ENCODE peak calls at places on chromosomes 13 and 19, in nine cellular contexts. A is IMR-90, S is tibial nerve, Q is A549, V is endothelial cell of umbilical vein, I is right lobe of liver, G is suprapubic skin, Y is uterus, H is transverse colon. E is an unnamed sample.

GRCh38 chr19:4704317-4704673 is 19.3 kb downstream of the DPP9 start:
- DNase-seq in A (no peak), S (no peak), Q (no peak), V (no peak), I (no peak), G (no peak), Y (no peak), H (no peak), E (peak)

GRCh38 chr13:27374650-27375049 is 49.8 kb upstream of the GTF3A start:
- DNase-seq in A (peak), S (peak), Q (peak), V (peak), I (peak), G (no peak), Y (peak), H (peak), E (peak)

GRCh38 chr19:3618144-3618810 is 8.3 kb downstream of the CACTIN start:
- DNase-seq in A (peak), S (peak), Q (no peak), V (peak), I (peak), G (no peak), Y (peak), H (peak), E (peak)

GRCh38 chr19:17889609-17890214 is 18.0 kb downstream of the SLC5A5 start:
- DNase-seq in A (peak), S (no peak), Q (peak), V (peak), I (no peak), G (no peak), Y (no peak), H (no peak), E (no peak)

GRCh38 chr13:45086484-45086883 is 33.8 kb upstream of the GTF2F2 start:
- DNase-seq in A (peak), S (no peak), Q (no peak), V (no peak), I (no peak), G (no peak), Y (no peak), H (no peak), E (no peak)

GRCh38 chr19:57949296-57949695 is 1.8 kb upstream of the ZNF256 start:
- DNase-seq in A (no peak), S (no peak), Q (no peak), V (no peak), I (no peak), G (no peak), Y (no peak), H (no peak), E (peak)

GRCh38 chr19:17873661-17874422 is 2.1 kb downstream of the SLC5A5 start:
- DNase-seq in A (no peak), S (no peak), Q (peak), V (no peak), I (no peak), G (no peak), Y (no peak), H (peak), E (peak)

GRCh38 chr19:39413269-39413902 is 917 bp downstream of the PLEKHG2 start:
- DNase-seq in A (peak), S (no peak), Q (peak), V (peak), I (peak), G (peak), Y (peak), H (peak), E (peak)

GRCh38 chr13:113034451-113035208 is 65.6 kb downstream of the MCF2L start:
- DNase-seq in A (peak), S (peak), Q (peak), V (peak), I (no peak), G (no peak), Y (no peak), H (peak), E (no peak)

GRCh38 chr13:49418206-49418605 is 25.7 kb downstream of the CAB39L start:
- DNase-seq in A (no peak), S (no peak), Q (no peak), V (no peak), I (no peak), G (no peak), Y (no peak), H (no peak), E (no peak)

GRCh38 chr13:101977475-101977874 is 424.4 kb downstream of the FGF14 start:
- DNase-seq in A (no peak), S (no peak), Q (no peak), V (no peak), I (no peak), G (no peak), Y (no peak), H (no peak), E (no peak)

GRCh38 chr13:44017756-44018309 is 138.1 kb downstream of the LACC1 start:
- DNase-seq in A (no peak), S (no peak), Q (no peak), V (no peak), I (no peak), G (no peak), Y (no peak), H (no peak), E (no peak)

GRCh38 chr19:5083547-5083965 is 114.6 kb downstream of the KDM4B start:
- DNase-seq in A (no peak), S (peak), Q (no peak), V (no peak), I (no peak), G (no peak), Y (no peak), H (no peak), E (peak)

GRCh38 chr19:18107235-18108083 is 9.9 kb downstream of the MAST3 start:
- DNase-seq in A (no peak), S (no peak), Q (no peak), V (no peak), I (no peak), G (no peak), Y (no peak), H (no peak), E (no peak)

GRCh38 chr19:48760514-48761221 is 5.3 kb downstream of the FGF21 start:
- DNase-seq in A (no peak), S (no peak), Q (no peak), V (peak), I (no peak), G (no peak), Y (no peak), H (no peak), E (no peak)

GRCh38 chr13:80276371-80277289 is 64.3 kb downstream of the SPRY2 start:
- DNase-seq in A (peak), S (peak), Q (no peak), V (peak), I (no peak), G (no peak), Y (no peak), H (no peak), E (peak)

GRCh38 chr19:14835011-14835410 is at the start of the genes OR7A5 and OR7C1:
- DNase-seq in A (no peak), S (no peak), Q (no peak), V (no peak), I (no peak), G (no peak), Y (no peak), H (no peak), E (no peak)

GRCh38 chr13:101449971-101450748 is 2.3 kb upstream of the ITGBL1 start:
- DNase-seq in A (peak), S (no peak), Q (peak), V (peak), I (no peak), G (no peak), Y (no peak), H (no peak), E (no peak)

GRCh38 chr13:97233499-97233898 is 11.4 kb downstream of the MBNL2 start:
- DNase-seq in A (no peak), S (no peak), Q (no peak), V (no peak), I (no peak), G (no peak), Y (no peak), H (no peak), E (no peak)

GRCh38 chr19:52086481-52086880 is 9.1 kb downstream of the ZNF841 start:
- DNase-seq in A (peak), S (no peak), Q (no peak), V (no peak), I (no peak), G (no peak), Y (no peak), H (no peak), E (no peak)

GRCh38 chr19:56806639-56807038 is 33.9 kb downstream of the PEG3 start:
- DNase-seq in A (no peak), S (no peak), Q (no peak), V (no peak), I (no peak), G (no peak), Y (no peak), H (no peak), E (no peak)

GRCh38 chr19:28980236-28980868 is 232.6 kb downstream of the UQCRFS1 start:
- DNase-seq in A (peak), S (no peak), Q (no peak), V (no peak), I (no peak), G (no peak), Y (no peak), H (no peak), E (no peak)

GRCh38 chr19:28303502-28303901 is 909.4 kb downstream of the UQCRFS1 start:
- DNase-seq in A (no peak), S (no peak), Q (no peak), V (no peak), I (no peak), G (no peak), Y (no peak), H (no peak), E (no peak)

GRCh38 chr13:47904239-47904638 is 96.8 kb downstream of the SUCLA2 start:
- DNase-seq in A (no peak), S (no peak), Q (no peak), V (no peak), I (no peak), G (no peak), Y (peak), H (no peak), E (no peak)

GRCh38 chr13:47898080-47898479 is 103.0 kb downstream of the SUCLA2 start:
- DNase-seq in A (no peak), S (no peak), Q (no peak), V (no peak), I (no peak), G (no peak), Y (no peak), H (no peak), E (no peak)

GRCh38 chr13:47903836-47904235 is 97.2 kb downstream of the SUCLA2 start:
- DNase-seq in A (peak), S (no peak), Q (no peak), V (no peak), I (no peak), G (no peak), Y (no peak), H (no peak), E (no peak)

GRCh38 chr13:47904891-47905290 is 96.2 kb downstream of the SUCLA2 start:
- DNase-seq in A (no peak), S (no peak), Q (no peak), V (peak), I (no peak), G (no peak), Y (no peak), H (no peak), E (no peak)

GRCh38 chr13:47901451-47901850 is 99.6 kb downstream of the SUCLA2 start:
- DNase-seq in A (peak), S (no peak), Q (no peak), V (no peak), I (no peak), G (no peak), Y (no peak), H (no peak), E (no peak)
- H3K27ac ChIP-seq in A (no peak), S (no peak), Q (no peak), V (no peak), I (no peak), G (no peak), Y (peak), H (no peak), E (no peak)

GRCh38 chr19:33080761-33081681 is at the start of gene GPATCH1:
- DNase-seq in A (peak), S (peak), Q (peak), V (peak), I (peak), G (peak), Y (peak), H (peak), E (peak)
- TF ChIP-seq POLR2A in A (no peak), S (no peak), Q (peak), V (peak), I (no peak), G (no peak), Y (peak), H (peak), E (no peak)

GRCh38 chr19:47582320-47582909 is 9.5 kb upstream of the ZNF541 start:
- DNase-seq in A (peak), S (no peak), Q (no peak), V (no peak), I (no peak), G (no peak), Y (no peak), H (no peak), E (no peak)
- H3K4me3 ChIP-seq in A (peak), S (no peak), Q (no peak), V (no peak), I (no peak), G (no peak), Y (no peak), H (no peak), E (no peak)

DNA sequence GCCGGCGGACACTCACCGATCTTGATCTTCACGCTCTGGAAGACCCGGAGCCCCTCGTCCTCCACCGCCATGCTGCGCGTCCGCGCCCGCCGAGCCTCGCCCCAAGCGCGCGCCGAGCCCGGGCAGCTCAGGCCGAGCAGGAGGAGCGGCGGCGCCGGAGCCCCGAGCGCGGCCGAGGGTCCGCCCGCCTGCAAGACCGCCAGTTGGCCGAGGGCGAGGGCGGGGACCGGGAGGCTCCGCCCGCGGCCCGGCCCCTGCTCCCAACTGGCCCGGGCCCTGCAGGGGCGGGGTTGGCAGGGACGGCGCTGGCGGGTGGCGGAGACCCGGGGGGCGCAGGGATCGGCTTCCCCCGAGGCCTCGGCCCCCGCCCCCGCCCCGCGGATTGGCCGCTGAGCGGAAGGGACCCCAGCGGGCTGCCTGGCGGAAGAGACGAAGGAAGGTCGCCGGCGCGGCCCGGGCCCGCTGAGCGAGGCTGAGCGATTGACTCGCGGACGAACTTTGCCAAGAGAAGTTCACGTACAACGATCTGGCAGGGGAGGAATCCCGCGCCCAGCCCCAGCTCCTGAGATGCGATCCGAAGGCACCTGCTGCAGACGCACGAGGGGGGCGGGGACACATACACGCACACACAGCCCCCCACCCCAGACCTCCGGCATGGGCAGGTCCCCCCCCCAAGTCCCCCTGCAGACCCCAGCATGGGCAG is at the start of gene RASA3:
- DNase-seq in A (peak), S (peak), Q (peak), V (peak), I (peak), G (peak), Y (peak), H (peak), E (peak)
- H3K27ac ChIP-seq in A (peak), S (peak), Q (peak), V (peak), I (peak), G (peak), Y (peak), H (peak), E (peak)

GRCh38 chr13:60851378-60851777 is 454.4 kb downstream of the TDRD3 start:
- DNase-seq in A (no peak), S (no peak), Q (no peak), V (no peak), I (no peak), G (no peak), Y (no peak), H (no peak), E (no peak)
- TF ChIP-seq POLR2A in A (no peak), S (no peak), Q (no peak), V (no peak), I (no peak), G (no peak), Y (no peak), H (no peak), E (no peak)

DNA sequence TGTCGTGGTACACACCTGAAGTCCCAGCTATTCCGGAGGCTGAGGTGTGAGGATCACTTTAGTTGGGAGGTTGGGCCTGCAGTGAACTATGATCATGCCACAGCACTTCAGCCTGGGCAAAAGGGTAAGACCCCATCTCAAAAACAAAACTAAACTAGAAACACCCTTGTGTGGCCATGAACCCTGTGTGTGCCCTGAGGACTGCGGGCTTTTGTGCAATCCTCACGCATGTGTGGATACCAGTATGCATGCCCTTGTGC is 1.1 kb upstream of the EGLN2 start:
- DNase-seq in A (no peak), S (no peak), Q (no peak), V (no peak), I (no peak), G (no peak), Y (no peak), H (no peak), E (no peak)
- H3K4me3 ChIP-seq in A (peak), S (peak), Q (peak), V (no peak), I (peak), G (peak), Y (peak), H (peak), E (peak)

DNA sequence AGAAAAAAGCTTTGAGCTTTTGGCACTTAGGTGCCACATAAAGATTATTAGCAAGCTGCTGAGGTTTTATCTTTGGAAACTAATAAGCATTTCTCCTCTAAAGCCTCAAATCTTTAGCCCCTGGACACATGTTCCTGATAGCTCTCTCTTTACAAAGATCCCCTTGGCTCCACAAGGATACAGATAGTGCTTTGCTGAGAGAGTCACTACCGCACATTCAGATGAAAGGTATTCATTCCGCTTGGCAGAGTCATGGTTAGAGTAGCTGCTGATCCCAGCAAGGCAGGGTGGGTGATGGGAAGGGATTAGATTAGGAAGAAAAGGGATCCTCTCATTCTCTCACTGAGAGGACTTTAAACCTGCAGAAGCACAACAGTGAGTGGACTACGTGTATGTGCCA is 28.2 kb upstream of the PSG7 start:
- DNase-seq in A (peak), S (no peak), Q (peak), V (no peak), I (no peak), G (no peak), Y (no peak), H (no peak), E (no peak)
- H3K27ac ChIP-seq in A (peak), S (no peak), Q (no peak), V (no peak), I (no peak), G (no peak), Y (no peak), H (no peak), E (no peak)

E was measured in upper lobe of left lung.